ENCODE peak calls at places on chromosomes 12 and 14, in four cellular contexts. V is BE2C, E is tibial artery, O is thoracic aorta. K is an unnamed sample.
A peak's percentile ranks its signal among the peaks of the same experiment; 100 is the strongest.

GRCh38 chr12:124867389-124867930 is 3.8 kb upstream of the SCARB1 start:
- DNase-seq in E (no peak), V (no peak), O (no peak), K (no peak)

GRCh38 chr12:15763336-15763735 is 25.9 kb downstream of the EPS8 start:
- DNase-seq in V (no peak), O (no peak), E (no peak), K (no peak)

GRCh38 chr12:105986779-105987686 is 151.7 kb downstream of the NUAK1 start:
- DNase-seq in E (no peak), V (no peak), O (no peak), K (peak; percentile 47)

GRCh38 chr12:64098709-64099354 is 123.3 kb downstream of the KICS2 start:
- DNase-seq in E (no peak), O (no peak), V (peak; percentile 59), K (no peak)

GRCh38 chr12:57111046-57111698 is at the start of gene STAT6:
- DNase-seq in E (peak; percentile 94), V (no peak), O (no peak), K (no peak)

GRCh38 chr14:69574266-69574953 is at the start of gene CCDC177:
- DNase-seq in O (no peak), V (peak; percentile 80), E (no peak), K (no peak)

GRCh38 chr14:100827751-100828447 is 2.0 kb downstream of the MEG3 start:
- DNase-seq in V (peak; percentile 87), O (no peak), E (no peak), K (no peak)

GRCh38 chr12:107515446-107515958 is 170.1 kb upstream of the PWP1 start:
- DNase-seq in O (peak; percentile 46), V (no peak), E (peak; percentile 77), K (no peak)

GRCh38 chr12:67772276-67773169 is 124.0 kb downstream of the DYRK2 start:
- DNase-seq in E (no peak), O (no peak), V (peak; percentile 43), K (no peak)

GRCh38 chr12:124661382-124661781 is 94.0 kb upstream of the NCOR2 start:
- DNase-seq in V (no peak), O (no peak), E (no peak), K (no peak)

GRCh38 chr12:81229718-81230117 is 151.8 kb downstream of the ACSS3 start:
- DNase-seq in E (no peak), V (no peak), O (no peak), K (no peak)

GRCh38 chr14:39428118-39428517 is 4.1 kb downstream of the FBXO33 start:
- DNase-seq in E (no peak), V (no peak), O (no peak), K (no peak)

GRCh38 chr12:50745861-50746260 is 18.0 kb upstream of the ATF1 start:
- DNase-seq in E (no peak), V (no peak), O (no peak), K (no peak)

GRCh38 chr12:110689002-110689600 is at the start of gene HVCN1:
- DNase-seq in O (no peak), V (no peak), E (peak; percentile 79), K (no peak)

GRCh38 chr12:18165422-18165871 is 75.5 kb upstream of the RERGL start:
- DNase-seq in O (no peak), V (no peak), E (no peak), K (no peak)

GRCh38 chr14:64942531-64943111 is at the start of gene GPX2:
- DNase-seq in O (no peak), E (no peak), V (no peak), K (peak; percentile 86)

GRCh38 chr12:57430117-57430930 is 519 bp downstream of the R3HDM2 start:
- DNase-seq in E (peak; percentile 73), V (peak; percentile 65), O (no peak), K (no peak)

GRCh38 chr12:39062266-39062996 is 157.0 kb upstream of the CPNE8 start:
- DNase-seq in O (no peak), V (no peak), E (no peak), K (no peak)

GRCh38 chr12:55019784-55020183 is at the start of gene NEUROD4:
- DNase-seq in E (no peak), O (no peak), V (peak; percentile 36), K (no peak)

GRCh38 chr14:73712071-73712506 is 2.1 kb downstream of the PNMA1 start:
- DNase-seq in E (no peak), O (no peak), V (no peak), K (no peak)

GRCh38 chr14:67999693-68000384 is 180.3 kb downstream of the RAD51B start:
- DNase-seq in E (no peak), V (no peak), O (no peak), K (no peak)

GRCh38 chr12:96719671-96720362 is 187.2 kb upstream of the NEDD1 start:
- DNase-seq in O (no peak), E (no peak), V (no peak), K (no peak)

GRCh38 chr12:11814362-11814761 is 164.9 kb downstream of the ETV6 start:
- DNase-seq in E (no peak), V (no peak), O (no peak), K (no peak)

GRCh38 chr12:11810962-11811361 is 161.5 kb downstream of the ETV6 start:
- DNase-seq in V (no peak), E (no peak), O (no peak), K (no peak)

GRCh38 chr12:11813422-11813813 is 163.9 kb downstream of the ETV6 start:
- DNase-seq in V (no peak), O (no peak), E (no peak), K (no peak)

GRCh38 chr12:11815397-11815796 is 165.9 kb downstream of the ETV6 start:
- DNase-seq in O (no peak), V (no peak), E (no peak), K (no peak)

DNA sequence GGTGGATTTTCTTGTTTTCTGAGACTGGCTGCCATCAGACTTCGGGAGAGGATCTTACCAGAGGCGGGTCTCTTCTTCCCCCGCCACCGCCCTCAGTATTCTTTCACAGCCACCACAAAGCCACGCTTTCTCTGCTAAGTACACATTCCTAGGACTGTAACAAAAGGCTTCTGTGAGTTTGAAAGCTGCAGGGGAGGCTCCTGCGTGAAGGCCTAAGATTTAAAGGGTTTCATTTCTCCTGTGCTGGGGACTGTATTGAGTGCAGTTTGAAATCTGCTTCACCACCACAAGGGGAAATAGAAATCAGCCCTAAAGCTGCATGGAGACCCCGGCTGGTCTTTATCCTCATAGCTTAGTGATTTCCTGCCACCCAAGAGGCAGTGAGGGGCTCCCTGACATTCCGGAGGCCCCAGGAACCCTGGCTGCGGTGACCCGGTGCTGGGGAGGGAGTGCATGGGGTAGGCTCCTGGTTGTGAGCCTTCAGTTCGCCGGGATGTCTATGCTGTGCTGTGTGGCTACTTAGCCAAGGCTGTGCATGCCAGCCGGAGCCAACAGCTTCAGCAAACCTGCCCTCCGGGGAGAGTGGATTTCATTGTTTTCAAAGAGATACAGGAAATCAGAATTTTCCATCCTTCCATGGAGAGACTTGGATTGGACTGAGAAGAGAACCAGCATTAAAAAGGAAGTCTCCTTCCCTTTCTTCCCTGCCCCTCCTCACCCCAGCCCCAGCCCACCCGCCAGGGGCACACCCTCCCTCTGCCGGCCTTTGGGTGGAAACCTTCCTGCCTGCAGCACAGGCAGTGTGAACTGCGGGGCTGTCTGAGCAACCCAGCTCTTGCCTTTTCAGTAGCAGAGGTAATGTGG is 163.3 kb downstream of the ETV6 start:
- DNase-seq in E (no peak), V (peak; percentile 44), O (no peak), K (no peak)
- H3K4me3 ChIP-seq in E (peak overlapping the region; percentile 34), V (peak overlapping the region; percentile 39), O (peak overlapping the region; percentile 68), K (peak overlapping the region; percentile 20)

GRCh38 chr12:27972721-27973120 is at the start of gene PTHLH:
- DNase-seq in V (no peak), O (no peak), E (no peak), K (no peak)

GRCh38 chr12:27969901-27970390 is 2.6 kb downstream of the PTHLH start:
- DNase-seq in O (no peak), V (peak; percentile 45), E (peak; percentile 76), K (no peak)

GRCh38 chr12:27970981-27971489 is 1.5 kb downstream of the PTHLH start:
- DNase-seq in O (no peak), V (no peak), E (no peak), K (no peak)

GRCh38 chr12:27970391-27970980 is 2.0 kb downstream of the PTHLH start:
- DNase-seq in O (no peak), E (no peak), V (peak; percentile 32), K (no peak)

GRCh38 chr12:27971606-27972005 is 927 bp downstream of the PTHLH start:
- DNase-seq in O (no peak), E (no peak), V (no peak), K (no peak)
- H3K27me3 ChIP-seq in O (no peaks in the 10 kb centered on the region), E (no peaks in the 10 kb centered on the region), V (peaks cover 94% of the 10 kb centered on the region), K (no peaks in the 10 kb centered on the region)

DNA sequence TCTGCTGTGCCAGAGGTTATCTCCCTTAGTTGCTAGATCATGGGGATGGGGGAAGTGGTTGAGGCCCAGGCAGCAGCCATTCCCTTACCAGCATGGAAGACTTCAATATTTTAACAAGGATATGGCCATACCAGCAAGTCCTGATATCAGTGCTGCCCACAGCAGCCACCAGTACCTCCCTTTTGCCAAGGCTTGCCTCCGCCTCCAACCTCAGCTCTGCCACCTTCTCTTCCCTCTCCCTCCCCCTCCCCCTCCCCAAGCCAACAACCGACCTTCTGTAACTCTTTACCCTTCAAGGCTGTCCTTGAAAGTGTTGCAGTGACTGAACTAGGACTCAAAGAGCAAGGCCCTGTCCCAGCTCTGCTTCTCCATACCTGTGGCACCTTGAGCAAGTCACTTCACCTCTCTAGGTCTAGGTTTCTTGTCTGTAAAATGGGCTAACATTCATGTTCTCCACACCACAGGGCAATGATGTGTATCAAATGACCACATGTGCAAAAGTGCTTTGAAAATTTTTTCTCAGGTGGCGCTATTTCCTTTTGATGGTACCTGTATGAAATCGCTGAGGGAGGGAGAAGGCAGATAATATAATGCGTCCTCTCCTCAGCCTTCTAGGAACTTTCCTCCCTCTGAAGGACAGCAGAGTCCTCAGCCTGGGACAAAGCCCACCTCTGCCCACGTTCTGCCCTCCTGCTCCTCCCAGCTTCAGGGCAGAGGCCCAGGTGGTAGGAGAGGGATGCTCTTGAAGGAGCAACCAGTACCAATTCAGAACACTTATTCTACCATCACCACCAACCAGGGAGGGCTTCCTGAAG is 14.7 kb downstream of the PLEKHG6 start:
- DNase-seq in V (no peak), E (no peak), O (no peak), K (no peak)
- H3K4me3 ChIP-seq in V (no peak overlapping the region), E (no peak overlapping the region), O (no peak overlapping the region), K (no peak overlapping the region)

GRCh38 chr14:104864267-104865068 is 600 bp upstream of the CEP170B start:
- DNase-seq in V (peak; percentile 25), O (no peak), E (peak; percentile 71), K (no peak)

GRCh38 chr14:104863923-104864266 is 1.2 kb upstream of the CEP170B start:
- DNase-seq in V (peak; percentile 3), E (peak; percentile 64), O (no peak), K (no peak)

GRCh38 chr14:104866451-104867370 is 1.6 kb downstream of the CEP170B start:
- DNase-seq in V (no peak), O (no peak), E (no peak), K (no peak)

GRCh38 chr14:104865631-104866441 is 768 bp downstream of the CEP170B start:
- DNase-seq in E (peak; percentile 89), O (no peak), V (peak; percentile 30), K (no peak)

DNA sequence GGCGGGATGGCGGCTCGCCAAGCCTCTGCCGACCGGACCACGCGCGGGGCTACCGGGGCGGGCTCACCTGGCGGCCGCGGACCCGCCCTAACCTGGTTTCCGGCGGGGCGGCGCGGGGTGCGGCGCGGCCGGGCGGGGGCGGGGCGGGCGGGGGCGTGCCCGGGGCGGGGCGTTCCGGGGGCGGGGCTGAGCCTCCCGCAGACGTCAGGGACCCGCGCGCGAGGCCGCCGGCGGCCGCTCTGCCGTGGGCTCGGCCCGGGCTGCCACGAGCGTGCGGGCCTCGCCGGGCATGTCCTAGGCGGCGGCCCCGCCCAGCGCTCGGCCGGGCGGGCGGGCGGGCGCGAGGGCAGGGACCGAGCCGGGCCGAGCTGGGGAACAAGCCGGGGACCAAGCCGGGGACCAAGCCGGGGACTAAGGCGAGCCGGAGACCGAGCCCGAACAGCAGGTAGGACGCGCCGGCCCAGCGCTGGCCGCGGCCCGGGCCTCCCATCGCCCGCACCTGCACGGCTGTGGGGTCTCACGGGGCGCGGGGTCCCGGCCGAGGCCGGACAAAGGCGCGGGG is at the start of gene CEP170B:
- DNase-seq in E (peak; percentile 68), O (no peak), V (peak; percentile 51), K (no peak)
- H3K27me3 ChIP-seq in E (no peaks in the 10 kb centered on the region), O (no peaks in the 10 kb centered on the region), V (peaks cover 31% of the 10 kb centered on the region), K (no peaks in the 10 kb centered on the region)

K was measured in vagina.